ENCODE peak calls at places on chromosomes 1 and 21, in five cellular contexts. S is activated CD8-positive, alpha-beta memory T cell treated with anti-CD3 and anti-CD28 coated beads, Interleukin-2, amount 10 ng/mL, durations not matched to agents 7 days and 5 days; Y is left lobe of liver; D is HCT116; L is T-cell. E is an unnamed sample.
A peak's percentile ranks its signal among the peaks of the same experiment; 100 is the strongest.

GRCh38 chr1:20733361-20733975 is 965 bp upstream of the SH2D5 start:
- ATAC-seq in S (no peak), Y (peak; percentile 33), D (peak; percentile 41), L (peak; percentile 22), E (no peak)

GRCh38 chr1:30982937-30983336 is 74.4 kb upstream of the SDC3 start:
- ATAC-seq in S (no peak), Y (peak; percentile 68), D (no peak), L (no peak), E (no peak)

GRCh38 chr1:95249929-95250328 is 15.9 kb downstream of the RWDD3 start:
- ATAC-seq in S (no peak), Y (no peak), D (no peak), L (no peak), E (no peak)

GRCh38 chr1:25616932-25617625 is 488 bp downstream of the MAN1C1 start:
- ATAC-seq in S (peak; percentile 14), Y (peak; percentile 7), D (no peak), L (peak; percentile 11), E (no peak)

GRCh38 chr1:201298381-201299367 is 15.4 kb downstream of the PKP1 start:
- ATAC-seq in S (no peak), Y (no peak), D (no peak), L (no peak), E (no peak)

GRCh38 chr21:31293986-31294385 is 50.1 kb downstream of the TIAM1 start:
- ATAC-seq in S (peak; percentile 27), Y (no peak), D (peak; percentile 87), L (no peak), E (peak; percentile 82)

GRCh38 chr1:96674909-96675308 is 46.7 kb upstream of the PTBP2 start:
- ATAC-seq in S (no peak), Y (no peak), D (peak; percentile 72), L (no peak), E (no peak)

GRCh38 chr1:224392411-224393249 is 36.0 kb downstream of the CNIH4 start:
- ATAC-seq in S (no peak), Y (no peak), D (no peak), L (peak; percentile 37), E (no peak)

GRCh38 chr1:78081980-78082860 is 36.5 kb downstream of the GIPC2 start:
- ATAC-seq in S (no peak), Y (no peak), D (no peak), L (no peak), E (no peak)

GRCh38 chr1:115364776-115365155 is 26.7 kb upstream of the NGF start:
- ATAC-seq in S (no peak), Y (no peak), D (no peak), L (no peak), E (no peak)

GRCh38 chr1:34898220-34898820 is 31.1 kb downstream of the DLGAP3 start:
- ATAC-seq in S (no peak), Y (no peak), D (no peak), L (no peak), E (no peak)

GRCh38 chr1:109472779-109473178 is 6.4 kb downstream of the SYPL2 start:
- ATAC-seq in S (no peak), Y (no peak), D (no peak), L (no peak), E (no peak)

GRCh38 chr1:200366577-200367253 is 43.1 kb downstream of the ZNF281 start:
- ATAC-seq in S (no peak), Y (peak; percentile 66), D (no peak), L (no peak), E (no peak)

GRCh38 chr1:3508757-3509415 is 54.4 kb downstream of the ARHGEF16 start:
- ATAC-seq in S (no peak), Y (no peak), D (no peak), L (no peak), E (no peak)

GRCh38 chr1:94560333-94560732 is 18.8 kb upstream of the F3 start:
- ATAC-seq in S (no peak), Y (no peak), D (no peak), L (no peak), E (no peak)

GRCh38 chr1:19319196-19319595 is 7.1 kb downstream of the SLC66A1 start:
- ATAC-seq in S (no peak), Y (no peak), D (no peak), L (no peak), E (no peak)

GRCh38 chr1:47875831-47876586 is 121.2 kb downstream of the TRABD2B start:
- ATAC-seq in S (no peak), Y (peak; percentile 85), D (no peak), L (no peak), E (no peak)

GRCh38 chr21:42417533-42417932 is 13.8 kb downstream of the UBASH3A start:
- ATAC-seq in S (peak; percentile 32), Y (no peak), D (no peak), L (peak; percentile 25), E (no peak)